ENCODE peak calls at places on chromosomes 7 and 10, in five cellular contexts. A, L, F, J and P are unnamed samples.
A peak's percentile ranks its signal among the peaks of the same experiment; 100 is the strongest.

GRCh38 chr10:1715821-1716220 is 21.5 kb downstream of the ADARB2 start:
- DNase-seq in J (no peak), L (no peak), A (no peak), F (no peak), P (no peak)

GRCh38 chr7:10939237-10939910 is 34.3 kb upstream of the PHF14 start:
- DNase-seq in J (no peak), L (no peak), A (no peak), F (peak; percentile 17), P (no peak)

GRCh38 chr7:139720705-139721231 is 57.0 kb downstream of the HIPK2 start:
- DNase-seq in J (no peak), L (no peak), F (peak; percentile 77), A (no peak), P (no peak)

GRCh38 chr10:24449334-24449740 is 240.4 kb downstream of the KIAA1217 start:
- DNase-seq in F (peak; percentile 75), L (no peak), J (no peak), A (no peak), P (no peak)

GRCh38 chr7:89757910-89758309 is 396.4 kb upstream of the STEAP1 start:
- DNase-seq in A (no peak), J (no peak), L (no peak), F (no peak), P (no peak)

GRCh38 chr10:103651783-103652476 is 158.4 kb downstream of the NEURL1 start:
- DNase-seq in L (no peak), A (peak; percentile 56), J (no peak), F (no peak), P (no peak)

GRCh38 chr7:16891338-16891737 is 9.6 kb upstream of the AGR3 start:
- DNase-seq in L (no peak), J (peak; percentile 14), A (no peak), F (peak; percentile 74), P (no peak)

GRCh38 chr10:82190432-82191260 is 315.7 kb downstream of the NRG3 start:
- DNase-seq in A (no peak), L (no peak), F (no peak), J (no peak), P (no peak)

GRCh38 chr7:3200504-3200903 is 100.5 kb upstream of the SDK1 start:
- DNase-seq in J (no peak), L (no peak), F (peak; percentile 71), A (no peak), P (no peak)

GRCh38 chr10:106147050-106147449 is 1017.5 kb downstream of the SORCS1 start:
- DNase-seq in J (no peak), F (no peak), L (no peak), A (no peak), P (no peak)

GRCh38 chr10:103854687-103855423 is 521 bp downstream of the SH3PXD2A start:
- DNase-seq in F (peak; percentile 60), J (no peak), A (peak; percentile 65), L (no peak), P (no peak)

GRCh38 chr7:13727279-13727678 is 262.2 kb downstream of the ETV1 start:
- DNase-seq in F (no peak), A (no peak), J (no peak), L (no peak), P (no peak)

GRCh38 chr10:34094146-34094696 is 720.9 kb downstream of the PARD3 start:
- DNase-seq in A (no peak), L (no peak), J (no peak), F (no peak), P (peak; percentile 49)

GRCh38 chr7:118590107-118590506 is 365.6 kb downstream of the ANKRD7 start:
- DNase-seq in F (no peak), L (no peak), A (no peak), J (no peak), P (no peak)

GRCh38 chr10:1646332-1646731 is 91.0 kb downstream of the ADARB2 start:
- DNase-seq in L (no peak), F (no peak), A (no peak), J (no peak), P (no peak)